ENCODE peak calls at places on chromosomes 13 and 19, in nine cellular contexts. D is tibial nerve, M is A549, R is stomach, F is ovary, X is transverse colon, S is sigmoid colon, T is HepG2, W is H1. Z is an unnamed sample.

GRCh38 chr19:42152285-42152684 is 20.0 kb upstream of the POU2F2 start:
- DNase-seq in D (no peak), F (no peak), R (no peak), M (no peak), T (no peak), S (no peak), W (no peak), X (no peak), Z (no peak)

GRCh38 chr13:58598241-58598640 is 966.7 kb downstream of the PCDH17 start:
- DNase-seq in F (no peak), T (no peak), X (no peak), R (no peak), M (no peak), W (no peak), S (no peak), D (no peak), Z (no peak)

GRCh38 chr19:43318796-43319314 is 34.6 kb upstream of the CD177 start:
- DNase-seq in M (no peak), S (no peak), F (no peak), R (no peak), X (no peak), D (no peak), T (no peak), W (no peak), Z (no peak)

GRCh38 chr13:33797622-33798021 is 20.3 kb upstream of the RFC3 start:
- DNase-seq in F (no peak), R (no peak), D (no peak), X (no peak), S (no peak), T (no peak), W (no peak), M (no peak), Z (no peak)

GRCh38 chr19:4902796-4903195 is at the start of gene ARRDC5:
- DNase-seq in F (no peak), T (no peak), D (no peak), S (no peak), X (no peak), R (no peak), M (no peak), W (no peak), Z (no peak)

GRCh38 chr19:1591421-1592022 is 1.1 kb downstream of the MBD3 start:
- DNase-seq in M (no peak), D (no peak), F (no peak), R (no peak), S (no peak), W (no peak), T (no peak), X (no peak), Z (no peak)

GRCh38 chr13:39451860-39452301 is 151.1 kb downstream of the LHFPL6 start:
- DNase-seq in F (peak; percentile 37), M (no peak), D (no peak), X (peak; percentile 11), S (peak; percentile 77), W (no peak), T (no peak), R (no peak), Z (no peak)

GRCh38 chr13:90792335-90792734 is 555.2 kb upstream of the MIR17HG start:
- DNase-seq in M (no peak), R (no peak), S (no peak), F (no peak), D (no peak), X (no peak), W (no peak), T (no peak), Z (no peak)

GRCh38 chr13:42151781-42152180 is 103.3 kb downstream of the DGKH start:
- DNase-seq in M (no peak), R (no peak), X (no peak), W (no peak), S (no peak), D (no peak), T (no peak), F (no peak), Z (no peak)

GRCh38 chr13:108283110-108283509 is 13.6 kb downstream of the TNFSF13B start:
- DNase-seq in D (no peak), T (no peak), F (no peak), S (no peak), M (no peak), R (no peak), W (no peak), X (no peak), Z (no peak)

GRCh38 chr13:44307255-44307654 is 66.4 kb upstream of the SERP2 start:
- DNase-seq in X (no peak), F (no peak), M (peak; percentile 27), R (no peak), T (no peak), W (no peak), D (no peak), S (no peak), Z (no peak)

GRCh38 chr19:49676690-49677231 is 310 bp upstream of the PRMT1 start:
- DNase-seq in W (peak; percentile 100), X (peak; percentile 100), F (peak; percentile 100), T (peak; percentile 99), S (peak; percentile 100), R (peak; percentile 100), M (peak; percentile 100), D (peak; percentile 100), Z (peak; percentile 100)

GRCh38 chr19:49677901-49678674 is 1.0 kb downstream of the PRMT1 start:
- DNase-seq in D (peak; percentile 72), S (peak; percentile 82), W (peak; percentile 72), F (peak; percentile 84), X (peak; percentile 78), R (peak; percentile 68), M (peak; percentile 82), T (peak; percentile 74), Z (no peak)

GRCh38 chr19:49678970-49679831 is 2.1 kb downstream of the PRMT1 start:
- DNase-seq in T (no peak), D (no peak), X (no peak), M (no peak), W (no peak), S (no peak), R (no peak), F (no peak), Z (no peak)

GRCh38 chr19:49676136-49676689 is 858 bp upstream of the PRMT1 start:
- DNase-seq in F (no peak), X (peak; percentile 90), R (peak; percentile 84), T (peak; percentile 80), W (peak; percentile 82), M (peak; percentile 99), S (peak; percentile 97), D (peak; percentile 69), Z (peak; percentile 95)

DNA sequence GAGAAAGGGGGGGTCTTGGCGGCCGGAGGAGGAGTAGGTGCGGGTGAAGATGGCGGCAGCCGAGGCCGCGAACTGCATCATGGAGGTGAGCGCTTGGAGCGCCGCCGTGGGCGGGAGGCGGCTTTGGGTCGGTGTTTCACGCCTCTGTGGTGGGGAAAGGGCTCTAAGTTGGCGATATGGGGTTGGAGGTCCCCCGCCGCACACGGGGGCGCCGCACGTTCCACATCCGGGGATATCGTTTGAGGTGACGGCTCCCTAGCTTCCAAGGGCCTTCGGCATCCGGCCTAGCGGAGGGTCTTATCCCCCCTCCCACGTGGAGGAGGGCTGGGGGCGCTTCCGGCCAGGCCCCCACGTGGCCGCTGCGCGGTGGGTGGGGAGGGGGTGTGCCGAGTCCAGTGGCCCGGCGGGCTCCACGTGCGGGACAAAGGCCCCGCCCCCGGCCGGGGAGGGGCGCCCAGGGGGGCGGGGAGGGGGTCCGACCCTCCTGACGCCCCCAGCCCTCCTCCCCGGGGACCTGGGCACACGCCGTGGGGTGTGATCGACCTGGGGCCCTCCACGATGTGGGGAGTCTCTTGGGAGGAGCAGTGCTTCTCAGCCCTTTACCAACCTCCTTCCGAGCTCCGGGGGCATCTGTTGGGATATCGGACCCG is at the start of gene PRMT1:
- DNase-seq in M (peak; percentile 76), R (no peak), F (peak; percentile 81), S (no peak), X (peak; percentile 44), D (no peak), W (no peak), T (peak; percentile 35), Z (no peak)
- TF ChIP-seq EP300 in M (no peak), R (no peak), F (no peak), S (no peak), X (no peak), D (peak; percentile 93), W (no peak), T (no peak), Z (no peak)

DNA sequence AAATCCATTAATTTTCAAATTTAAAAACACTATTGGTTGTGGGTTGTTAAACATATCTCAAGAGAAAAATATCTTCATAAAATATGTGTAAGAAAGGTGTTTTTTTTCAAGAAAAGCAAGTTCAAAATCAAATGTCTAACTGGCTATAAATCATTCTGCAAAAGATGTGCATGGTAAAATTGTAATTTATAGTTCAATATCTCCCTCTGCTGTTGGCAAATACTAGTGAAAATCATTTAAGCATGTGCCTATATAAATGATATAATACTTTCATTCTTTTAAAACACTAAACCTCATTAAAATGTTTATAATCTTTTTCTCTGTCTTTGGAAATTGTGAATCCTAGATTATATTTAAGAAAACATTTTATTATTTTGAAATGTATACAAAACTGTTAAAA is 17.2 kb upstream of the SLITRK6 start:
- DNase-seq in S (no peak), D (no peak), F (no peak), X (no peak), T (no peak), W (no peak), R (no peak), M (peak; percentile 18), Z (no peak)
- TF ChIP-seq CTCF in S (no peak), D (no peak), F (no peak), X (no peak), T (no peak), W (no peak), R (no peak), M (peak; percentile 40), Z (no peak)

GRCh38 chr19:588758-589692 is 656 bp upstream of the HCN2 start:
- DNase-seq in X (no peak), F (no peak), S (no peak), T (no peak), D (no peak), W (no peak), R (no peak), M (peak; percentile 64), Z (no peak)
- TF ChIP-seq EP300 in X (no peak), F (no peak), S (no peak), T (no peak), D (no peak), W (no peak), R (no peak), M (no peak), Z (no peak)

GRCh38 chr19:19111138-19111835 is 27.0 kb downstream of the TMEM161A start:
- DNase-seq in R (no peak), W (no peak), F (peak; percentile 49), D (no peak), X (no peak), M (no peak), S (no peak), T (no peak), Z (no peak)

GRCh38 chr19:19111967-19112580 is 26.2 kb downstream of the TMEM161A start:
- DNase-seq in F (no peak), R (no peak), S (no peak), X (no peak), T (no peak), W (no peak), D (no peak), M (no peak), Z (no peak)

GRCh38 chr19:19109601-19110000 is 28.7 kb downstream of the TMEM161A start:
- DNase-seq in D (no peak), W (no peak), T (no peak), S (no peak), F (no peak), M (no peak), R (no peak), X (no peak), Z (no peak)

GRCh38 chr19:19113040-19113541 is 25.2 kb downstream of the TMEM161A start:
- DNase-seq in X (no peak), M (peak; percentile 16), R (no peak), S (no peak), T (peak; percentile 75), W (no peak), F (no peak), D (no peak), Z (no peak)

GRCh38 chr19:19110410-19111137 is 27.7 kb downstream of the TMEM161A start:
- DNase-seq in X (no peak), M (peak; percentile 10), W (no peak), S (no peak), D (no peak), R (no peak), F (peak; percentile 55), T (no peak), Z (no peak)
- TF ChIP-seq CTCF in X (peak; percentile 20), M (no peak), W (peak; percentile 26), S (no peak), D (no peak), R (no peak), F (peak; percentile 48), T (no peak), Z (no peak)